ENCODE peak calls at places on chromosomes 11 and 22, in ten cellular contexts. K is CD4-positive, alpha-beta T cell; I is AG09319; U is lower leg skin; T is endothelial cell; Q is tibial artery; L is neural crest cell; G is retinal pigment epithelial cell; M is nephron progenitor cell; N is GM13976. C is an unnamed sample.
A peak's percentile ranks its signal among the peaks of the same experiment; 100 is the strongest.

GRCh38 chr11:73140213-73141030 is 1.7 kb downstream of the FCHSD2 start:
- DNase-seq in I (no peak), U (no peak), T (peak; percentile 37), M (peak; percentile 49), G (no peak), N (peak; percentile 31), Q (peak; percentile 32), K (no peak), L (peak; percentile 29), C (peak; percentile 25)

GRCh38 chr22:38131399-38131798 is 20.9 kb upstream of the BAIAP2L2 start:
- DNase-seq in I (no peak), K (no peak), U (no peak), Q (no peak), T (no peak), G (no peak), L (no peak), M (no peak), N (no peak), C (no peak)

GRCh38 chr11:62142043-62142375 is 18.2 kb downstream of the INCENP start:
- DNase-seq in K (no peak), L (no peak), I (no peak), N (no peak), T (no peak), Q (peak; percentile 9), U (no peak), M (no peak), G (no peak), C (no peak)

GRCh38 chr11:102575016-102575415 is 44.5 kb upstream of the MMP7 start:
- DNase-seq in M (no peak), U (no peak), L (no peak), N (no peak), K (no peak), I (no peak), T (no peak), G (no peak), Q (no peak), C (no peak)

GRCh38 chr22:42635531-42635930 is 4.9 kb downstream of the ATP5MGL start:
- DNase-seq in G (peak; percentile 87), L (no peak), M (no peak), N (no peak), U (peak; percentile 89), T (no peak), I (peak; percentile 81), K (no peak), Q (peak; percentile 93), C (no peak)

GRCh38 chr22:49331878-49332277 is 495.8 kb downstream of the BRD1 start:
- DNase-seq in T (no peak), K (no peak), N (peak; percentile 4), M (no peak), Q (no peak), I (no peak), G (no peak), U (no peak), L (no peak), C (no peak)

GRCh38 chr11:121446752-121447156 is 5.4 kb upstream of the SORL1 start:
- DNase-seq in L (no peak), I (no peak), G (no peak), K (no peak), U (no peak), T (no peak), N (no peak), Q (no peak), M (peak; percentile 33), C (no peak)

GRCh38 chr11:20075627-20076026 is 84.6 kb downstream of the DBX1 start:
- DNase-seq in M (no peak), K (no peak), U (no peak), T (no peak), G (no peak), I (no peak), L (no peak), N (no peak), Q (no peak), C (no peak)

GRCh38 chr11:122038543-122038942 is 77.5 kb downstream of the BLID start:
- DNase-seq in Q (no peak), T (no peak), N (no peak), M (no peak), L (no peak), G (peak; percentile 90), U (no peak), K (no peak), I (peak; percentile 65), C (no peak)

GRCh38 chr22:50062509-50063135 is 4.5 kb upstream of the TTLL8 start:
- DNase-seq in N (no peak), K (no peak), Q (no peak), U (no peak), I (no peak), G (no peak), T (no peak), L (no peak), M (no peak), C (no peak)

GRCh38 chr11:64850979-64851567 is 6.6 kb upstream of the CDC42BPG start:
- DNase-seq in I (no peak), G (no peak), T (no peak), L (no peak), U (no peak), M (no peak), N (peak; percentile 88), Q (no peak), K (no peak), C (peak; percentile 91)
- TF ChIP-seq CTCF in I (no peak), G (no peak), T (no peak), L (peak; percentile 21), U (no peak), M (no peak), N (no peak), Q (no peak), K (no peak), C (peak; percentile 14)

GRCh38 chr22:17205432-17205831 is 13.8 kb downstream of the ADA2 start:
- DNase-seq in G (no peak), M (no peak), N (no peak), U (no peak), I (no peak), Q (no peak), K (no peak), T (no peak), L (no peak), C (no peak)

GRCh38 chr22:17198188-17199130 is 20.8 kb downstream of the ADA2 start:
- DNase-seq in U (no peak), N (no peak), M (peak; percentile 62), T (peak; percentile 80), L (peak; percentile 66), I (no peak), K (no peak), Q (no peak), G (no peak), C (no peak)

GRCh38 chr22:17199131-17199731 is 20.0 kb downstream of the ADA2 start:
- DNase-seq in K (no peak), Q (no peak), U (peak; percentile 21), M (peak; percentile 65), L (peak; percentile 57), I (peak; percentile 64), T (peak; percentile 68), G (no peak), N (no peak), C (no peak)

DNA sequence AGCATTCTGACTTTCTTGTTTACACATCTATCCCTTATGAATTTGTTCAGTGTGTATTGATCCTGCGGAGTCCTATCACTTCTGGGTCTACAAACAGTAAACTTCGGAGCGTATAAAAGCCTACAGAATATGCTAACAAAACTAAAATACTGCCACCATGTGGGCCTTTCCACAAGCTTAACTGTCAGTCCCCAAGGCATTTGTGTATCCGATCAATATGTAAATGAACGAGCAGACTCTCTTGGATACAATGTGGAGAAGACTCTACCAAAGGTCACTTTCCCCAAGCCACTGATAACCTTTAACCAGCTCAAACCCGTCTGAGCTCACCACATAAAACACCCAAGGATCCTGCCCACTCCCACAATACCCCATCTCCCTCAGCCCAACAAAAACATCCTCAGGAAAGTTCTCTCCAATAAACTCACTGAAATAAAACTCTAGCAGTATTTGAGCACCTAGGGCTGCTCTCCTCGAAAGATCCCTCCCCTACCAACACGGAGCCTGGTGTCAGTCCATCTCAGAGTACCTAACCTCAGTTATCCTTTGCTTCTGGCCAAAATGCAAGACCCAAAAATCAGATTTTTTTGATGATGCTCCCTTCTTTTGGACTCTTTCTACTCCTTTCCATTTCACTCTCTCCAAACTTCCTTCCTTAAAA is 17.8 kb downstream of the ADA2 start:
- DNase-seq in I (peak; percentile 7), G (no peak), L (no peak), N (no peak), Q (no peak), T (no peak), M (no peak), K (no peak), U (no peak), C (no peak)
- TF ChIP-seq CTCF in I (peak; percentile 36), G (no peak), L (peak; percentile 49), N (no peak), Q (no peak), T (no peak), M (no peak), K (peak; percentile 15), U (no peak), C (no peak)

DNA sequence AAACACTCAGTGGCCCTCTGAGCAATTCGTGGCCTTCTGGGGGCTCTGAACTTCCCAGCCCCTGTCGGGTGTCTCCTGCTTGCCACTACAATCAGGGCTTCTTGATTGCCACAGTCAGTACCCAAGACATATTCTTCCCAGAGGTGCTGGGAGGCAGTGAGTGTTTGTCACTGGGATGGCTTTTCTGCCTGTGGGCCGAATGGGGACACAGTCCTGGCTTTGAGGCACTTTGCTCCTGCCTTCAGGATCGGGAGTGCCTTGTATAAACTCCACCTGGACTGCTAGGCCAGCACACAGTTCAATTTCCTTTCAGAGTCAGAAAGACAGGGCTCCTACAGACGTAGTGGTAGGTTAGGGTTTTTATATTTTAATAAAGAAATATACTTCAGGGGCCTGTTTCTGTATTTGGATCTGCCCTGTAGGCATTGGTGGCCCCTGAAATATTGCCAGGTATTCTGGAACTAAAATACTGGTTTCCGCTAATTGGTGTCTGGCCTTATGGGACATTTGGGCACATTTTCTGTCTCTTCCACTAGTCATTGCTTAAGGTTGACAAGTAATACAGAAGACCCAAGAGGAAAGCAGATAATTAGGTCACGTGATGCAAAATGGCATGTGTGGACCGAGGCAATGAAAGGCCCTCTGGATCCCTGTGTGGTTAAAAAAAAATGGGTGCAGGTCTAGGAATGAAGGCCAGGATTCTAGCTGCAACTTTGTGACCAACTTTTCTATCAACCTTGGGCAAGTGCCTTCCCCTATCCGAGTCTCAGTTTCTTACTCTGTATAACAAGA is 98.4 kb upstream of the NARS2 start:
- DNase-seq in T (no peak), K (no peak), I (no peak), G (no peak), L (no peak), N (no peak), M (no peak), U (no peak), Q (no peak), C (no peak)
- TF ChIP-seq CTCF in T (no peak), K (no peak), I (no peak), G (no peak), L (no peak), N (no peak), M (no peak), U (no peak), Q (no peak), C (no peak)

DNA sequence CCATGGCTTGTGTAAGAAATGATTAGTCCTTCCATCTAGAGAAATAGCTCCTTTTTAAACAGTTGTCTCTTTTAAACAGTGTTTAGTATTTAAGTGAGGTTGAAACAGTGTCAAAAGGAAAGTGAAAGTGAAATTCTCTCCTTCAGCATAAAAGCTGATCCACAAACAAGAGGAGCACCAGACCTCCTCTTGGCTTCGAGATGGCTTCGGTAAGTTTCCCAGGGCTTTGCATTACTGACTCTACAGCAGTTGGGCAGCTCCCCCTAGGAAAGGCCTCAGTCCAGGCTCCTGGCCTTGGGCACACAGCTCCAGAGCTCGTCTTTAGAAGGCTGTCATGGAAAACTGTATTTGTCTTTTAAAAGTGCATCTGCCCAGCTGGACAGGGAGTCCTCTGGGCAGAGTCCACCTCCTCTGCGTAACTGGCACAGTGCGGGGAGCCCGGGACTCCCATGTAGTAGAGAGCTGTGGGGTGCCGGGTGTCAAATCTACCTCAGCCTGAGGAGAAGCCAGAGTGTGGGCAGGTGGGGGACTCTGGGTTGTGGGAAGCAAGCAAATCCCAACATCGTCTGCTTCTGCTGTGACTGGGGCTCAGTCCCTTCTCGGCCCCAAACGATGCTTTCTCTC is at the start of gene PLAAT4:
- DNase-seq in G (no peak), M (no peak), L (no peak), Q (peak; percentile 33), T (no peak), I (peak; percentile 30), N (peak; percentile 69), U (no peak), K (peak; percentile 35), C (peak; percentile 68)
- TF ChIP-seq CTCF in G (peak; percentile 17), M (no peak), L (no peak), Q (no peak), T (no peak), I (peak; percentile 16), N (no peak), U (no peak), K (no peak), C (no peak)